ENCODE peak calls at places on chromosomes 6 and 20, in four cellular contexts. A is DMS 273 treated with DMSO at 0.1 percent for 48 hours, J is kidney tubule cell, Z is upper lobe of right lung. G is an unnamed sample.

GRCh38 chr6:137171824-137172733 is 1.4 kb downstream of the IL22RA2 start:
- DNase-seq in A (no peak), J (peak), Z (no peak), G (no peak)

GRCh38 chr6:135185483-135185882 is 4.4 kb downstream of the MYB start:
- DNase-seq in A (no peak), J (no peak), Z (no peak), G (no peak)

GRCh38 chr6:7587631-7588100 is 2.3 kb upstream of the SNRNP48 start:
- DNase-seq in A (no peak), J (peak), Z (no peak), G (no peak)

GRCh38 chr6:167493961-167494697 is 169.2 kb downstream of the TTLL2 start:
- DNase-seq in A (no peak), J (no peak), Z (peak), G (no peak)

GRCh38 chr6:155418017-155418749 is 37.5 kb downstream of the NOX3 start:
- DNase-seq in A (no peak), J (peak), Z (no peak), G (no peak)

GRCh38 chr6:2848851-2849250 is 7.2 kb upstream of the SERPINB1 start:
- DNase-seq in A (no peak), J (peak), Z (no peak), G (no peak)

GRCh38 chr6:157428418-157429202 is 47.6 kb downstream of the ZDHHC14 start:
- DNase-seq in A (no peak), J (peak), Z (no peak), G (no peak)

GRCh38 chr6:11653028-11653583 is 115.6 kb downstream of the TMEM170B start:
- DNase-seq in A (no peak), J (peak), Z (no peak), G (no peak)

GRCh38 chr6:148342146-148343027 is at the start of gene SASH1:
- DNase-seq in A (peak), J (peak), Z (peak), G (no peak)

GRCh38 chr6:168865-169455 is 123.3 kb upstream of the DUSP22 start:
- DNase-seq in A (peak), J (peak), Z (no peak), G (no peak)

GRCh38 chr20:36676701-36677421 is 30.9 kb upstream of the SLA2 start:
- DNase-seq in A (no peak), J (no peak), Z (no peak), G (no peak)

GRCh38 chr20:6692566-6693168 is 74.8 kb upstream of the BMP2 start:
- DNase-seq in A (no peak), J (no peak), Z (no peak), G (no peak)

GRCh38 chr20:33301192-33301930 is 18.3 kb downstream of the BPIFB1 start:
- DNase-seq in A (no peak), J (no peak), Z (no peak), G (no peak)

GRCh38 chr20:61184194-61184593 is 67.9 kb upstream of the CDH4 start:
- DNase-seq in A (no peak), J (peak), Z (no peak), G (no peak)

GRCh38 chr20:33828912-33829560 is 17.9 kb downstream of the CHMP4B start:
- DNase-seq in A (peak), J (no peak), Z (no peak), G (no peak)

GRCh38 chr6:122580731-122581130 is 29.5 kb upstream of the PKIB start:
- DNase-seq in A (no peak), J (peak), Z (no peak), G (no peak)

GRCh38 chr6:37182736-37183590 is 13.0 kb downstream of the PIM1 start:
- DNase-seq in A (no peak), J (no peak), Z (no peak), G (peak)

GRCh38 chr6:156423075-156423474 is 354.1 kb upstream of the ARID1B start:
- DNase-seq in A (no peak), J (no peak), Z (no peak), G (peak)

GRCh38 chr6:120899932-120900331 is 434.3 kb downstream of the TBC1D32 start:
- DNase-seq in A (no peak), J (no peak), Z (no peak), G (no peak)

GRCh38 chr20:57198359-57199072 is 67.9 kb downstream of the BMP7 start:
- DNase-seq in A (no peak), J (no peak), Z (no peak), G (no peak)

GRCh38 chr6:149233056-149233715 is 84.3 kb upstream of the TAB2 start:
- DNase-seq in A (no peak), J (peak), Z (no peak), G (peak)

GRCh38 chr20:32203556-32204484 is 3.7 kb downstream of the PLAGL2 start:
- DNase-seq in A (no peak), J (peak), Z (no peak), G (no peak)

GRCh38 chr6:125944434-125944816 is 12.1 kb upstream of the HINT3 start:
- DNase-seq in A (no peak), J (no peak), Z (peak), G (no peak)

GRCh38 chr20:61874421-61875068 is 191.1 kb downstream of the TAF4 start:
- DNase-seq in A (no peak), J (peak), Z (no peak), G (no peak)

GRCh38 chr6:85669735-85670194 is 27.1 kb upstream of the SYNCRIP start:
- DNase-seq in A (no peak), J (peak), Z (no peak), G (peak)

GRCh38 chr6:79630883-79631799 is at the start of gene SH3BGRL2:
- DNase-seq in A (peak), J (peak), Z (peak), G (no peak)

GRCh38 chr6:121526282-121526681 is 90.8 kb downstream of the GJA1 start:
- DNase-seq in A (no peak), J (no peak), Z (no peak), G (no peak)

GRCh38 chr6:110408891-110409290 is 6.5 kb downstream of the DDO start:
- DNase-seq in A (no peak), J (no peak), Z (no peak), G (no peak)

GRCh38 chr20:3621111-3621510 is 42.1 kb downstream of the GFRA4 start:
- DNase-seq in A (no peak), J (no peak), Z (no peak), G (no peak)

GRCh38 chr20:25695532-25696383 is 895 bp downstream of the ZNF337 start:
- DNase-seq in A (no peak), J (peak), Z (no peak), G (no peak)

GRCh38 chr6:123393333-123393732 is 243.4 kb downstream of the TRDN start:
- DNase-seq in A (no peak), J (peak), Z (no peak), G (no peak)